ENCODE peak calls at places on chromosomes 13 and 19, in six cellular contexts. Z, K, Y, V, P and A are unnamed samples. For H3K27me3, the result is how much of the 10 kb centered on the place peaks cover.

GRCh38 chr13:33235078-33235477 is 50.5 kb downstream of the STARD13 start:
- DNase-seq in Y (no peak), P (no peak), V (no peak), K (peak), Z (no peak), A (no peak)

GRCh38 chr13:40777166-40777956 is 6.4 kb upstream of the MRPS31 start:
- DNase-seq in Y (no peak), V (no peak), Z (peak), P (no peak), K (peak), A (no peak)

GRCh38 chr13:90414691-90415596 is 932.5 kb upstream of the MIR17HG start:
- DNase-seq in V (no peak), Y (no peak), Z (no peak), K (no peak), P (no peak), A (no peak)

GRCh38 chr19:33809960-33810359 is 13.3 kb downstream of the KCTD15 start:
- DNase-seq in P (no peak), V (no peak), Y (no peak), K (no peak), Z (no peak), A (no peak)

GRCh38 chr13:41812851-41813250 is 148.1 kb downstream of the VWA8 start:
- DNase-seq in V (no peak), Z (no peak), K (no peak), Y (peak), P (no peak), A (no peak)

GRCh38 chr13:29993716-29994488 is 143.5 kb upstream of the UBL3 start:
- DNase-seq in V (no peak), P (no peak), Y (no peak), Z (no peak), K (no peak), A (no peak)

GRCh38 chr19:4064073-4064550 is 2.6 kb downstream of the ZBTB7A start:
- DNase-seq in Z (peak), Y (no peak), P (no peak), K (no peak), V (no peak), A (no peak)

GRCh38 chr13:29937379-29937778 is 87.0 kb upstream of the UBL3 start:
- DNase-seq in P (no peak), Y (no peak), V (no peak), K (no peak), Z (no peak), A (no peak)

GRCh38 chr19:40831502-40832430 is 18.5 kb downstream of the CYP2A6 start:
- DNase-seq in Z (peak), K (peak), V (no peak), P (no peak), Y (no peak), A (no peak)

GRCh38 chr19:38862321-38863059 is 12.7 kb upstream of the HNRNPL start:
- DNase-seq in Y (no peak), P (no peak), K (no peak), V (no peak), Z (peak), A (no peak)

GRCh38 chr13:55244991-55245644 is 1895.6 kb upstream of the PRR20A start:
- DNase-seq in V (no peak), K (peak), Y (no peak), Z (no peak), P (peak), A (no peak)

GRCh38 chr19:778910-779653 is 18.2 kb upstream of the PTBP1 start:
- DNase-seq in Y (no peak), V (no peak), K (peak), P (no peak), Z (peak), A (peak)

GRCh38 chr13:104015646-104016396 is 949.6 kb upstream of the SLC10A2 start:
- DNase-seq in V (no peak), Z (no peak), P (no peak), K (no peak), Y (no peak), A (no peak)

GRCh38 chr13:61536443-61536842 is 120.8 kb upstream of the PCDH20 start:
- DNase-seq in V (no peak), K (no peak), Y (no peak), P (no peak), Z (no peak), A (no peak)

GRCh38 chr19:34308381-34309367 is 54.3 kb downstream of the GARRE1 start:
- DNase-seq in Z (no peak), Y (no peak), K (no peak), P (no peak), V (no peak), A (no peak)

GRCh38 chr19:3969435-3970312 is 1.2 kb downstream of the DAPK3 start:
- DNase-seq in V (peak), Z (no peak), K (peak), P (peak), Y (no peak), A (peak)

GRCh38 chr19:17070421-17070820 is 4.8 kb downstream of the HAUS8 start:
- DNase-seq in K (no peak), Z (no peak), V (no peak), Y (no peak), P (no peak), A (no peak)

GRCh38 chr19:1206733-1207301 is 1.2 kb downstream of the STK11 start:
- DNase-seq in Z (peak), Y (no peak), P (no peak), V (no peak), K (no peak), A (no peak)

GRCh38 chr19:48059331-48059730 is 15.5 kb upstream of the CABP5 start:
- DNase-seq in V (no peak), Z (no peak), Y (no peak), P (no peak), K (peak), A (no peak)

GRCh38 chr19:39448271-39448670 is 2.9 kb downstream of the SUPT5H start:
- DNase-seq in P (no peak), K (no peak), Y (no peak), Z (no peak), V (no peak), A (no peak)

GRCh38 chr19:16160445-16160942 is 12.8 kb downstream of the CIB3 start:
- DNase-seq in V (no peak), Z (no peak), K (no peak), P (no peak), Y (no peak), A (no peak)

GRCh38 chr19:45815501-45816216 is 551 bp upstream of the RSPH6A start:
- DNase-seq in P (peak), V (no peak), Z (no peak), Y (no peak), K (no peak), A (no peak)

GRCh38 chr13:99305180-99305965 is 1.8 kb downstream of the GPR183 start:
- DNase-seq in K (no peak), Y (no peak), V (no peak), Z (no peak), P (no peak), A (no peak)

GRCh38 chr13:101917833-101918755 is 465.6 kb downstream of the ITGBL1 start:
- DNase-seq in Z (no peak), K (no peak), Y (no peak), P (no peak), V (no peak), A (no peak)

GRCh38 chr13:105196052-105196451 is 1339.4 kb downstream of the EFNB2 start:
- DNase-seq in K (no peak), P (no peak), Y (no peak), Z (no peak), V (no peak), A (no peak)

GRCh38 chr19:34480971-34481821 is at the start of gene WTIP:
- DNase-seq in Y (no peak), V (peak), P (peak), K (peak), Z (peak), A (peak)

GRCh38 chr19:48501446-48501960 is 10.1 kb downstream of the LMTK3 start:
- DNase-seq in V (peak), P (peak), K (peak), Y (peak), Z (peak), A (no peak)

GRCh38 chr19:18788782-18789421 is 2.2 kb downstream of the COMP start:
- DNase-seq in Y (no peak), P (no peak), K (no peak), Z (no peak), V (no peak), A (no peak)

GRCh38 chr19:18791315-18791678 is 192 bp upstream of the COMP start:
- DNase-seq in P (no peak), K (no peak), V (no peak), Z (no peak), Y (no peak), A (no peak)

GRCh38 chr19:18789883-18790565 is 1.1 kb downstream of the COMP start:
- DNase-seq in K (no peak), Z (no peak), V (no peak), P (peak), Y (no peak), A (no peak)

GRCh38 chr19:18789422-18789832 is 1.7 kb downstream of the COMP start:
- DNase-seq in K (no peak), Y (no peak), V (no peak), P (no peak), Z (no peak), A (no peak)

GRCh38 chr19:18790566-18791314 is at the start of gene COMP:
- DNase-seq in Z (no peak), P (peak), K (no peak), V (no peak), Y (no peak), A (no peak)
- H3K27me3 ChIP-seq in Z (half or more), P (half or more), K (under half), V (half or more), Y (under half), A (half or more)

DNA sequence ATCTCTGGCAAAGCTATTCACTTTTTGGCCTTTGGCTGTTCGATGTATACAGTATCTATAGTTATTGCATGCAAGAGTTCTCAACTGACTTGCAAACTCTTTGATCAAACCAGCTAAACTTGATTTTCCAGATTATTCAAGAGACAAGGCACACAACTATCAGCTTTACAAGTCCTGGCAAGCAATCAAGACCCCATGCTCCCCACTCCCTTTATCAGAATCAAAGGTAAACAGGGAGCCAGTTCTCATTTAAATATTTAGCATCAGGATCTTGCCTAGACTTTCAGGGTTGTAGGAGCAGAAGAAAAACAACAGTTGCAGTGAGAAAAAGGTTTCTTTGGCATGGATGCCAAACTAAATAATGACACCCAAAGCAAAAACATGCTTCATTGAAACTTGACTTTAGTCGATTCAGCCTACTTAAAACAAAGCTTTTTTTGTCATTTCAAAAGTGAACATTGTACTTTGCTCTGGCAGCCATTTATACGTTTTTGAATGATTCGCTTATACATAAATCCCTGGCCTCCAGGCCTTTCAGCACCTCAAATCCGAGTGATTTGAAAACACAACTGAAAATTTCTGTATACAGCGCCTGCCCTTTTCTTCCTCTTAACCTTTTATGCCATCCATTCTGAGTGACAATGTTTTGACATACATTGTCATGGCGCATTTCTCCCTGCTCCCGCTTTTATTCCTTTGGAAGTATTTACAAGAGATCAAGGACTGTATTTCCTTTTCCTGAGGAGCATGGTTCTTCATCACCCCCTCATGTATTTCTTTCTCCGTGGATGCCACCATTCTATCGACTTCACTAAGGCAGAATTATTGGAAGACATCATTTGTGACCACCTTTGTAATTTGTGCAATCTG is 340.8 kb downstream of the KLF5 start:
- DNase-seq in Y (no peak), P (no peak), K (peak), Z (peak), V (peak), A (no peak)
- TF ChIP-seq EP300 in Y (no peak), P (no peak), K (no peak), Z (no peak), V (no peak), A (no peak)

GRCh38 chr19:50657222-50657669 is 8.0 kb downstream of the C19orf81 start:
- DNase-seq in P (no peak), Y (no peak), K (no peak), Z (no peak), V (no peak), A (no peak)

GRCh38 chr19:50660083-50660366 is 10.8 kb downstream of the C19orf81 start:
- DNase-seq in V (no peak), Z (no peak), K (no peak), P (no peak), Y (no peak), A (no peak)

GRCh38 chr19:50657672-50658437 is 8.6 kb downstream of the C19orf81 start:
- DNase-seq in K (peak), P (peak), Z (peak), V (peak), Y (peak), A (peak)

GRCh38 chr19:50659318-50660082 is 10.3 kb downstream of the C19orf81 start:
- DNase-seq in Y (no peak), V (no peak), Z (no peak), P (no peak), K (no peak), A (no peak)

DNA sequence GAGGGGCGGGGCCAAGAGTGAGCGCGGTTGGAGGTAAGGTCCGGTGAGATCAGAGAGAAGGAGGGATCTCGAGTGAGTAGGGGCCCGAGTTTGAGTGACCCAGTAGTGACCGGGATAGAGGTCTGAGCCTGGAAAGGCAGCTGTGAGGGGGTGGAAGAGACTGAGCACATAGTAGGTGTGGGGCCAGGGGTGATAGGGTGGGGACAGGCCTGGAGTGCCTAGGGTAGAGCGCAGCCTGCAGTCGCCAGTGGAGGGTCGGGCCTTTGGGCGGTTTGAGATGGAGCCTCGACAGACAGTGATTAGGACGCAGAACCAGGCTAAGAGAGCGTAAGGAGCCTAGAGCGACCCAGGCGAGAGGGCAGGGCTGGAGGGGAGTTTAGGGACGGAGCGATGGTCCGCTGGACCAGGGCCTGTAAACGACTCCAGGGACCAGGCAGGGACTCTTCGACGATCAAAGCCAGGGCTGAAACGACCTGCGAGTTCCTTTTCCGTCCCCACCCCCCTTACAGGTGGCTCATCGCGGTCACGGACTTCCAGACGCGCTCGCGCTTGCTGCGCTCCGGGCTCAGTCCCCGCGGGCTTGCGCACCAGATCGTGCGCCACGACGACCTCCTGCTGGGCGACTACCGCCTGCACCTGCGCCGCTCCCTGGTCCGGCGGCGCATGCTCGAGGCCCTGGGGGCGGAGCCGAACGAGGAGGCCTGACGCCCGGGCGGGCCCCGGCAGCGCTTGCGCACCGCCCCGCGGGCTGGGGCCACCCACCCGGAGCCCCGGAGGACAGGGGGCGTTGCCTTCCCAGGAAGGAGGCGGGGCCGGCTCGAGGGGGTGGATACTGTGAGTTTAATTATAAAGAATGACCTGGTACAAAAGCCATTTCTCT is 9.4 kb downstream of the C19orf81 start:
- DNase-seq in Z (peak), K (no peak), P (peak), V (peak), Y (no peak), A (no peak)
- TF ChIP-seq POLR2AphosphoS5 in Z (no peak), K (no peak), P (no peak), V (no peak), Y (no peak), A (no peak)

GRCh38 chr19:2268480-2268830 is 12.2 kb upstream of the JSRP1 start:
- DNase-seq in K (no peak), V (no peak), Z (no peak), P (no peak), Y (no peak), A (no peak)

GRCh38 chr19:2270157-2270571 is 11.8 kb downstream of the PEAK3 start:
- DNase-seq in Z (peak), K (no peak), Y (no peak), V (no peak), P (no peak), A (peak)

GRCh38 chr19:2268861-2269243 is 12.6 kb upstream of the JSRP1 start:
- DNase-seq in Y (no peak), K (no peak), V (no peak), Z (no peak), P (no peak), A (no peak)

GRCh38 chr19:2269244-2270156 is 12.5 kb downstream of the PEAK3 start:
- DNase-seq in Z (peak), P (peak), Y (peak), V (peak), K (peak), A (peak)

GRCh38 chr19:2266183-2266993 is 10.2 kb upstream of the JSRP1 start:
- DNase-seq in K (peak), P (no peak), Y (peak), V (peak), Z (peak), A (no peak)
- H3K27me3 ChIP-seq in K (under half), P (under half), Y (under half), V (under half), Z (under half), A (under half)

DNA sequence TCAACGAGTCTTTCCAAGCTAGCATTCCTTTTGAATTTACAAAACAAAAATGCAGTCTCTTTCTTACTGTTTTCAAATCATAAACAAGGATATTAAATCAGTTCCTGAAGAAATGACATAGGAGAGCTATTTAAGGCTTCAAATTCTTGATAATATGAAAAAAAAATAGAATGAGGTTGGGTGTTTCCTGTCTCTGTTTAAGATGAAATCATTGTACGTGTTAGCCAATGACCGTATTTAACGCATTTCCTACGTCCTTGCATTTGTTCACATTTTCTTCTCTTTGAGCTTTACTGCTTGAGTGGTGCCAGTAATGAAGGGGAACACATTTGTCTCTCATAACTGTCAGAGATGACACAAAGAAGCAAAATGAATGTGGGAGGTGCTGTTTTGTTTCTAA is 821.3 kb downstream of the DIAPH3 start:
- DNase-seq in Z (no peak), P (no peak), K (no peak), Y (no peak), V (no peak), A (no peak)
- TF ChIP-seq EP300 in Z (no peak), P (no peak), K (no peak), Y (no peak), V (no peak), A (no peak)

DNA sequence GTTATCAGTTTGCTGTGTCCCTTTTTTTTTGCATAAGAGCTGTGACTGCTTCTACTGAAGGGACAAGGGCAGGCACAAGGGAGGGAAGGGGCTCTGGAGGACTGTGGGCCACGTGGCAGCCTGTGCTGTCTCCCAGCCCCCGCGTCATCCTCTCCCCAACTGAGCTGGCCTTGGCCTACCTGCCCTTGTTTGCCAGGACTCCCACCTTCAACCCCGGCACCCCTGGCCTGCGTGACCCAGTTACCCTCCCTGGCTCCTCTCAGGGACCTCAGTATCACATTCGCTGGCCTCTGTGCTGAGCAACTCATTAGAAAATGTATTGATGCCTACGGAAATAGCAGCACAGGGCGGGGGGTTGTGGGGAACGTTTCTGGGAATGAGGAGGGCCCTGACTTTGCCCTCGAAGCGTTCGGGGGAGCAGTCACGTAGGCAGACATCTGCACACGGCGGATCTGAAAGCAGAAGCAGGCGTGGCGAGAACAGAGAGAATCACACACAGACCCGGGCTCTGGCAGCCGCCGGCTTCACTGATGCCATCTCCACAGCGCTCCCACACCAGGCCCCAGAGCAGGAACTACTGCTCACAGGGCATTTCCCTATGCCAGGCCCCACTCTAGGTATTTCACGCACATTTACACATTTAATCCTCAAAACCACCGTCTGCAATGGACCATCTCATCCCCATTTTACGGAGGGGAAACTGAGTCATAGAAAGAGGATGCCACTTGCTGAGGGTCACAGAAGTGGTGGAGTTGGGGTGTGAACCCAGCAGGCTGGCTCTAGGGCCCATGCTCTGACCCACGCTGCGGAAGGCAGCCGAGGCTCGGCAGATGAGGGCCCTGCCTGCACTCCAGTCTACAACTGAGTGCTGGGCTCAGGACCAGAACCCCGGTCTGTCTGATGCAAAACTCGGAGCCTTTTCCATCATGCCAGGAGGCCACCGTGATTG is 5.7 kb upstream of the ATF5 start:
- DNase-seq in Y (peak), K (no peak), Z (peak), P (no peak), V (no peak), A (no peak)
- TF ChIP-seq POLR2AphosphoS5 in Y (no peak), K (no peak), Z (no peak), P (peak), V (no peak), A (no peak)